ENCODE peak calls at places on chromosomes 7 and 10, in six cellular contexts. G, R, K, B, N and J are unnamed samples.

GRCh38 chr10:46216003-46216634 is 70.7 kb upstream of the ANTXRL start:
- DNase-seq in G (no peak), R (no peak), K (no peak), B (no peak), N (no peak), J (no peak)

GRCh38 chr10:97169911-97170693 is 15.7 kb downstream of the SLIT1 start:
- DNase-seq in G (no peak), R (peak; percentile 82), K (no peak), B (no peak), N (peak; percentile 93), J (no peak)

GRCh38 chr10:132907901-132908620 is 34.3 kb downstream of the CFAP46 start:
- DNase-seq in G (no peak), R (no peak), K (no peak), B (no peak), N (no peak), J (no peak)

GRCh38 chr10:58217612-58218011 is 50.1 kb downstream of the IPMK start:
- DNase-seq in G (no peak), R (no peak), K (no peak), B (no peak), N (no peak), J (no peak)

GRCh38 chr10:75312440-75312839 is 76.7 kb upstream of the COMTD1 start:
- DNase-seq in G (no peak), R (no peak), K (no peak), B (no peak), N (no peak), J (no peak)

GRCh38 chr10:133307776-133308430 is 769 bp downstream of the TUBGCP2 start:
- DNase-seq in G (peak; percentile 30), R (peak; percentile 91), K (peak; percentile 62), B (peak; percentile 93), N (peak; percentile 92), J (peak; percentile 83)

GRCh38 chr7:151205749-151206148 is 4.5 kb downstream of the H2BK1 start:
- DNase-seq in G (no peak), R (no peak), K (no peak), B (no peak), N (no peak), J (no peak)

GRCh38 chr7:18532813-18533212 is 37.3 kb downstream of the HDAC9 start:
- DNase-seq in G (no peak), R (no peak), K (no peak), B (no peak), N (no peak), J (no peak)

GRCh38 chr10:60208676-60209269 is 180.9 kb downstream of the ANK3 start:
- DNase-seq in G (no peak), R (no peak), K (peak; percentile 45), B (no peak), N (no peak), J (no peak)

GRCh38 chr10:12726971-12727831 is 274.3 kb downstream of the CCDC3 start:
- DNase-seq in G (no peak), R (no peak), K (peak; percentile 14), B (peak; percentile 32), N (no peak), J (no peak)

GRCh38 chr7:138864667-138865066 is 66.7 kb upstream of the ATP6V0A4 start:
- DNase-seq in G (no peak), R (no peak), K (peak; percentile 86), B (no peak), N (no peak), J (no peak)

GRCh38 chr7:86926732-86927131 is 132.7 kb downstream of the ELAPOR2 start:
- DNase-seq in G (no peak), R (peak; percentile 26), K (peak; percentile 76), B (peak; percentile 60), N (peak; percentile 28), J (no peak)

GRCh38 chr7:37833107-37833817 is 15.1 kb upstream of the NME8 start:
- DNase-seq in G (no peak), R (no peak), K (peak; percentile 65), B (peak; percentile 39), N (peak; percentile 44), J (no peak)

GRCh38 chr10:132407846-132408278 is 10.9 kb downstream of the PWWP2B start:
- DNase-seq in G (no peak), R (peak; percentile 95), K (peak; percentile 37), B (no peak), N (peak; percentile 97), J (no peak)

GRCh38 chr7:138645284-138645683 is 55.9 kb downstream of the SVOPL start:
- DNase-seq in G (no peak), R (no peak), K (no peak), B (no peak), N (no peak), J (no peak)

GRCh38 chr7:145681159-145681558 is 435.4 kb upstream of the CNTNAP2 start:
- DNase-seq in G (no peak), R (no peak), K (no peak), B (no peak), N (no peak), J (no peak)
- H3K4me3 ChIP-seq in G (no peak overlapping the region), R (no peak overlapping the region), K (no peak overlapping the region), B (no peak overlapping the region), N (no peak overlapping the region), J (no peak overlapping the region)

GRCh38 chr10:103441206-103441605 is 11.0 kb downstream of the CALHM2 start:
- DNase-seq in G (no peak), R (no peak), K (no peak), B (no peak), N (no peak), J (no peak)
- H3K27ac ChIP-seq in G (no peak overlapping the region), R (no peak overlapping the region), K (no peak overlapping the region), B (no peak overlapping the region), N (no peak overlapping the region), J (no peak overlapping the region)

GRCh38 chr10:3150366-3150765 is 22.2 kb downstream of the PITRM1 start:
- DNase-seq in G (no peak), R (no peak), K (no peak), B (no peak), N (no peak), J (no peak)

GRCh38 chr10:3149918-3150317 is 22.7 kb downstream of the PITRM1 start:
- DNase-seq in G (no peak), R (no peak), K (no peak), B (no peak), N (no peak), J (no peak)

GRCh38 chr10:3152566-3152935 is 20.0 kb downstream of the PITRM1 start:
- DNase-seq in G (no peak), R (no peak), K (no peak), B (no peak), N (no peak), J (no peak)

GRCh38 chr10:3151889-3152565 is 20.6 kb downstream of the PITRM1 start:
- DNase-seq in G (no peak), R (no peak), K (no peak), B (no peak), N (no peak), J (no peak)

GRCh38 chr10:3150961-3151360 is 21.6 kb downstream of the PITRM1 start:
- DNase-seq in G (no peak), R (no peak), K (no peak), B (no peak), N (no peak), J (no peak)
- H3K36me3 ChIP-seq in G (peaks cover 100% of the 10 kb centered on the region), R (peaks cover 86% of the 10 kb centered on the region), K (peaks cover 72% of the 10 kb centered on the region), B (peaks cover 80% of the 10 kb centered on the region), N (peaks cover 62% of the 10 kb centered on the region), J (peaks cover 71% of the 10 kb centered on the region)

GRCh38 chr10:90945496-90946070 is 24.7 kb upstream of the ANKRD1 start:
- DNase-seq in G (no peak), R (no peak), K (peak; percentile 28), B (no peak), N (no peak), J (no peak)
- H3K4me3 ChIP-seq in G (no peak overlapping the region), R (no peak overlapping the region), K (no peak overlapping the region), B (no peak overlapping the region), N (no peak overlapping the region), J (no peak overlapping the region)

GRCh38 chr10:79433324-79434222 is 11.9 kb downstream of the ZCCHC24 start:
- DNase-seq in G (no peak), R (no peak), K (no peak), B (no peak), N (no peak), J (no peak)

GRCh38 chr10:79430946-79431345 is 14.5 kb downstream of the ZCCHC24 start:
- DNase-seq in G (no peak), R (no peak), K (no peak), B (no peak), N (peak; percentile 1), J (no peak)

GRCh38 chr10:79431422-79431821 is 14.0 kb downstream of the ZCCHC24 start:
- DNase-seq in G (no peak), R (no peak), K (no peak), B (no peak), N (peak; percentile 28), J (no peak)

GRCh38 chr10:79430506-79430905 is 14.9 kb downstream of the ZCCHC24 start:
- DNase-seq in G (no peak), R (no peak), K (no peak), B (no peak), N (peak; percentile 1), J (no peak)

DNA sequence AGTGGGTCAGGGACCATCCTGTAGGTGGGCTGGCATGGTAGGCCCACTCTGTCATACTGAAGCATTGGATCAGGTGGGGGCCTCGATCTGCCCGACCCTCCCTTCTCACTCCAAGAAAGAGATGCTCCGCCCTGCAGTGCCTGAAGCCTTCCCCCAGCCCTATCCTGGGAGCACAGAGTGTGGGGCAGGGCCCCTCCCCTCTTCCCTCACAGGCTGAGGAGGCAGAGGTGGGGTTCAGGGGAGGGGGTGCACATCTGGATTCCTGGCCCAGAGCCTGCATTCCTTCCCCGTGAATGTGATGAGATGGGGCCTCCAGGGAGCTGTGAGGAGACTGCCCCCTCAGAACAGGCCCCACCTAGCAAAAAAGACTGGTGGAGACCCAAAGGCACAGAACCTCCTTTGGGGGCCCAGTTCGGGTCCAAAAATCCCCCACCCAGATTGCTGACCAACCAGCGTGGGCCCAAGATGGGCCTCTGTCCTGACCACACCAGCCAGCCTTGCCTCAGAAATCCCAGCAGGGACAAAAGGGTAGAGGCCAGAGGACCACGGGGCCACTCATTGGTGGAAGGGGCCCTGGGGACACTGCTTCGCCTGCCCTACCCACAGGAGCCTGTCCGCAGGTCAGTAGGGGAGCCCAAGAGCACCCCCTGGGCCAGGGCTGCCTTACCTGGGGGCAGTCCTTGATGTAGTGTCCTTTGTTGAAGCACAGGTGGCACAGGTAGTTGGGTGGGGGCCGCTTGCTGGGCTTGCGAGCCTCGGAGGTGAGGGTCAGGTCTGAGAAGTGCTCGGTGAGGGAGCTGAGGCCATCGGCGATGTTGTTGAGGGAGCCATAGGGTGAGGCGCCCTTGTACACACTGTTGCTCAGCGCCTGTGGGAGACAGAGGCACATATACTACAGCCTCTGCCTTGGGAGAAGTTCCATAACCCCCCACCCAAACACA is 13.3 kb downstream of the ZCCHC24 start:
- DNase-seq in G (no peak), R (no peak), K (peak; percentile 61), B (no peak), N (no peak), J (no peak)
- H3K27ac ChIP-seq in G (peak overlapping the region; percentile 92), R (peak overlapping the region; percentile 90), K (peak overlapping the region; percentile 96), B (no peak overlapping the region), N (no peak overlapping the region), J (no peak overlapping the region)